ENCODE peak calls at places on chromosome 7, in ten cellular contexts. K is hepatocyte; A is CD4-positive, alpha-beta T cell; Q is DND-41; J is choroid plexus epithelial cell; D is WTC11; R is Peyer's patch; E is stomach; L is activated B cell treated with CpG ODN at 0.5 μM for 24 hours; X is A549. G is an unnamed sample.

GRCh38 chr7:146129997-146130396 is 13.4 kb downstream of the CNTNAP2 start:
- DNase-seq in K (no peak), A (no peak), Q (no peak), J (no peak), D (no peak), R (no peak), E (no peak), L (no peak), X (no peak), G (no peak)

GRCh38 chr7:271266-272107 is 18.5 kb upstream of the FOXL3 start:
- DNase-seq in K (no peak), A (no peak), Q (no peak), J (peak), D (no peak), R (no peak), E (no peak), L (no peak), X (no peak), G (no peak)

GRCh38 chr7:14095233-14095950 is 105.9 kb upstream of the ETV1 start:
- DNase-seq in K (no peak), A (no peak), Q (no peak), J (no peak), D (no peak), R (no peak), E (no peak), L (no peak), X (peak), G (no peak)

GRCh38 chr7:94655562-94655883 is 410 bp downstream of the SGCE start:
- DNase-seq in K (peak), A (no peak), Q (no peak), J (no peak), D (peak), R (peak), E (no peak), L (no peak), X (no peak), G (no peak)

GRCh38 chr7:33892945-33893344 is 12.4 kb upstream of the BMPER start:
- DNase-seq in K (no peak), A (no peak), Q (no peak), J (no peak), D (no peak), R (no peak), E (no peak), L (no peak), X (no peak), G (no peak)

GRCh38 chr7:156474241-156474743 is 166.3 kb upstream of the RNF32 start:
- DNase-seq in K (peak), A (no peak), Q (no peak), J (peak), D (no peak), R (no peak), E (no peak), L (no peak), X (peak), G (peak)

GRCh38 chr7:41029072-41029492 is 673.8 kb downstream of the INHBA start:
- DNase-seq in K (peak), A (no peak), Q (no peak), J (peak), D (no peak), R (no peak), E (no peak), L (no peak), X (peak), G (no peak)

GRCh38 chr7:132937286-132937685 is 144.6 kb downstream of the CHCHD3 start:
- DNase-seq in K (no peak), A (no peak), Q (no peak), J (no peak), D (no peak), R (no peak), E (no peak), L (no peak), X (no peak), G (no peak)

GRCh38 chr7:244981-245380 is 45.0 kb upstream of the FOXL3 start:
- DNase-seq in K (no peak), A (no peak), Q (no peak), J (no peak), D (no peak), R (no peak), E (no peak), L (no peak), X (no peak), G (no peak)

GRCh38 chr7:18425227-18425626 is 70.3 kb upstream of the HDAC9 start:
- DNase-seq in K (no peak), A (no peak), Q (no peak), J (no peak), D (no peak), R (no peak), E (no peak), L (no peak), X (no peak), G (no peak)

GRCh38 chr7:50531401-50531906 is 33.8 kb downstream of the DDC start:
- DNase-seq in K (peak), A (no peak), Q (no peak), J (no peak), D (no peak), R (no peak), E (no peak), L (no peak), X (peak), G (no peak)

GRCh38 chr7:100583132-100584045 is 2.5 kb downstream of the LRCH4 start:
- DNase-seq in K (peak), A (peak), Q (peak), J (peak), D (no peak), R (no peak), E (peak), L (peak), X (no peak), G (no peak)

GRCh38 chr7:187237-187927 is 5.0 kb upstream of the FAM20C start:
- DNase-seq in K (no peak), A (no peak), Q (no peak), J (no peak), D (no peak), R (no peak), E (no peak), L (no peak), X (no peak), G (no peak)

GRCh38 chr7:119720541-119720940 is 552.4 kb upstream of the KCND2 start:
- DNase-seq in K (no peak), A (no peak), Q (no peak), J (peak), D (no peak), R (no peak), E (no peak), L (no peak), X (peak), G (no peak)

GRCh38 chr7:26291699-26292538 is at the start of gene SNX10:
- DNase-seq in K (peak), A (peak), Q (peak), J (peak), D (peak), R (peak), E (peak), L (peak), X (peak), G (peak)

GRCh38 chr7:51220226-51220625 is 96.4 kb downstream of the COBL start:
- DNase-seq in K (no peak), A (no peak), Q (no peak), J (no peak), D (no peak), R (no peak), E (no peak), L (no peak), X (no peak), G (no peak)

GRCh38 chr7:128236924-128237586 is 4.0 kb upstream of the LEP start:
- DNase-seq in K (no peak), A (no peak), Q (peak), J (peak), D (no peak), R (no peak), E (no peak), L (no peak), X (peak), G (no peak)

GRCh38 chr7:93238748-93239147 is 6.6 kb downstream of the VPS50 start:
- DNase-seq in K (no peak), A (no peak), Q (no peak), J (no peak), D (no peak), R (no peak), E (no peak), L (no peak), X (no peak), G (no peak)

GRCh38 chr7:93751421-93751820 is 139.1 kb downstream of the TFPI2 start:
- DNase-seq in K (no peak), A (no peak), Q (no peak), J (peak), D (no peak), R (no peak), E (no peak), L (no peak), X (no peak), G (no peak)

GRCh38 chr7:50359995-50360925 is 55.7 kb downstream of the IKZF1 start:
- DNase-seq in K (peak), A (peak), Q (peak), J (peak), D (no peak), R (no peak), E (no peak), L (no peak), X (no peak), G (no peak)

GRCh38 chr7:133364959-133365680 is 112.2 kb downstream of the EXOC4 start:
- DNase-seq in K (no peak), A (no peak), Q (no peak), J (peak), D (no peak), R (no peak), E (no peak), L (no peak), X (no peak), G (no peak)

GRCh38 chr7:44189286-44189992 is at the start of gene GCK:
- DNase-seq in K (no peak), A (peak), Q (no peak), J (no peak), D (no peak), R (no peak), E (no peak), L (no peak), X (no peak), G (no peak)

GRCh38 chr7:50333266-50333665 is 28.8 kb downstream of the IKZF1 start:
- DNase-seq in K (no peak), A (no peak), Q (peak), J (peak), D (no peak), R (no peak), E (no peak), L (no peak), X (no peak), G (no peak)

GRCh38 chr7:17299477-17299991 is 1.1 kb downstream of the AHR start:
- DNase-seq in K (peak), A (no peak), Q (no peak), J (peak), D (no peak), R (no peak), E (no peak), L (peak), X (peak), G (no peak)

GRCh38 chr7:74039337-74039736 is 11.4 kb downstream of the ELN start:
- DNase-seq in K (no peak), A (no peak), Q (no peak), J (no peak), D (no peak), R (no peak), E (no peak), L (no peak), X (no peak), G (no peak)

GRCh38 chr7:92178928-92179373 is at the start of gene LRRD1:
- DNase-seq in K (peak), A (peak), Q (peak), J (peak), D (peak), R (peak), E (peak), L (peak), X (peak), G (peak)

GRCh38 chr7:101373812-101374612 is 11.3 kb downstream of the COL26A1 start:
- DNase-seq in K (peak), A (no peak), Q (no peak), J (peak), D (peak), R (no peak), E (no peak), L (no peak), X (no peak), G (no peak)

GRCh38 chr7:30459591-30460245 is 18.9 kb downstream of the NOD1 start:
- DNase-seq in K (peak), A (no peak), Q (no peak), J (peak), D (no peak), R (no peak), E (no peak), L (no peak), X (peak), G (no peak)

GRCh38 chr7:17498230-17498629 is 199.8 kb downstream of the AHR start:
- DNase-seq in K (no peak), A (no peak), Q (no peak), J (no peak), D (no peak), R (no peak), E (no peak), L (no peak), X (no peak), G (no peak)

GRCh38 chr7:129952164-129952652 is 552 bp downstream of the UBE2H start:
- DNase-seq in K (peak), A (peak), Q (peak), J (peak), D (no peak), R (peak), E (peak), L (no peak), X (peak), G (no peak)

GRCh38 chr7:12712236-12712635 is 24.8 kb downstream of the ARL4A start:
- DNase-seq in K (peak), A (no peak), Q (no peak), J (no peak), D (no peak), R (no peak), E (no peak), L (no peak), X (no peak), G (no peak)

GRCh38 chr7:135109976-135110375 is 37.9 kb upstream of the TMEM140 start:
- DNase-seq in K (no peak), A (no peak), Q (no peak), J (no peak), D (no peak), R (no peak), E (no peak), L (no peak), X (no peak), G (no peak)

GRCh38 chr7:25860206-25860881 is 291.7 kb upstream of the NFE2L3 start:
- DNase-seq in K (no peak), A (no peak), Q (no peak), J (peak), D (peak), R (peak), E (no peak), L (no peak), X (no peak), G (no peak)

GRCh38 chr7:95811846-95812445 is 39.6 kb downstream of the DYNC1I1 start:
- DNase-seq in K (peak), A (no peak), Q (no peak), J (no peak), D (no peak), R (no peak), E (no peak), L (no peak), X (no peak), G (no peak)

GRCh38 chr7:101559586-101559985 is 69.5 kb downstream of the MYL10 start:
- DNase-seq in K (no peak), A (peak), Q (no peak), J (no peak), D (no peak), R (no peak), E (no peak), L (peak), X (no peak), G (no peak)

GRCh38 chr7:131327049-131327625 is 539 bp upstream of the MKLN1 start:
- DNase-seq in K (peak), A (no peak), Q (peak), J (peak), D (no peak), R (no peak), E (no peak), L (no peak), X (peak), G (no peak)

GRCh38 chr7:141071260-141071854 is 2.5 kb upstream of the TMEM178B start:
- DNase-seq in K (peak), A (peak), Q (peak), J (peak), D (peak), R (no peak), E (no peak), L (no peak), X (peak), G (no peak)
- TF ChIP-seq CTCF in K (peak), A (peak), Q (peak), J (peak), D (peak), R (no peak), E (no peak), L (no peak), X (peak), G (peak)

DNA sequence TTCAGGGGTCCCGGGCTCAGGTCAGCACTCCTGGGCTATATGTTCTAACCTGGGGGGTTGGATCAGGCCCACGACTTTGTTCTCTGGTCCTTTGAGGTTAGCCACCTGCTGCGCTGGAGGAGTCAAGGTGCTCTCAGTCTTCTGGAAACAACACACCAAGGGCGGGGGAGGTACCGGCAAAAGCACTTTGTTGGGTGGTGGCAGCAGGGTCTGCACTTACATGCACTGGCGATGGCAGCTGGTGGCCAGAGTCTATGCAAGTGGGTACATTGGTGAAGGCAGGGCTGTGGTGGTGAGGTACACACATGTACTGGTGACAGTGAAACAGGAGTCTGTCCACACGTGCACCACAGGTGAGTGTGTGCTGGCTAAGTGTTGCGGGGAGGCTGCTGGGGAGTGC is 194.2 kb upstream of the MAGI2 start:
- DNase-seq in K (no peak), A (no peak), Q (no peak), J (no peak), D (no peak), R (no peak), E (no peak), L (no peak), X (no peak), G (no peak)
- TF ChIP-seq CTCF in K (no peak), A (no peak), Q (no peak), J (no peak), D (no peak), R (no peak), E (no peak), L (no peak), X (no peak), G (no peak)

GRCh38 chr7:2436341-2437104 is 33.1 kb downstream of the CHST12 start:
- DNase-seq in K (no peak), A (no peak), Q (no peak), J (no peak), D (no peak), R (no peak), E (no peak), L (no peak), X (no peak), G (no peak)
- TF ChIP-seq CTCF in K (no peak), A (no peak), Q (no peak), J (no peak), D (no peak), R (no peak), E (no peak), L (no peak), X (no peak), G (no peak)

DNA sequence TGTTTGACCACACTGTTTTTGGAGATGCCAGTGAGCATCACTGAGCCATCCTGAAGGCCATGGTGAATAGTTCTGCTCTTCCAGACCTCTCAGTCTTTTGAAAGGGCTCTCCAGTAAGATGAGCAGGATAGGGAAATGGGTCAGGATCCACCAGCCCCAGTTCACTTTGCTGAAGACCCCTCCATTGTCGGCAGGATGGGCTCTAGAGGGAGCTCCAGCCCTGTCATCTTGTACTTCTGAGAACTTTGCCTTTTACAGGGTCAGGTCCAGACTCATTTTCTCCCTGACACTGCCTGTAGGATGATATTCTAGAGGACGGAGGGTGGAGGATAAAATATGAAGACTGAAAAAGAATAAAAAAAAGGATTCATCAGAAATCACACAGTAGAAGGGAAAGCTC is 13.1 kb downstream of the LHFPL3 start:
- DNase-seq in K (peak), A (no peak), Q (no peak), J (no peak), D (peak), R (no peak), E (no peak), L (no peak), X (peak), G (no peak)
- TF ChIP-seq CTCF in K (peak), A (no peak), Q (peak), J (no peak), D (peak), R (no peak), E (no peak), L (no peak), X (no peak), G (peak)